ENCODE peak calls at places on chromosomes 6 and 20, in five cellular contexts. D is AG09309, T is kidney epithelial cell, B is cardiac fibroblast, V is progenitor cell of endocrine pancreas. C is an unnamed sample.

GRCh38 chr6:52553719-52554118 is 23.1 kb downstream of the TRAM2 start:
- DNase-seq in D (no peak), T (no peak), B (no peak), V (no peak), C (no peak)

GRCh38 chr6:44542401-44543116 is 155.1 kb downstream of the CDC5L start:
- DNase-seq in D (no peak), T (no peak), B (no peak), V (no peak), C (no peak)

GRCh38 chr6:4778086-4778485 is 1.9 kb downstream of the CDYL start:
- DNase-seq in D (no peak), T (no peak), B (no peak), V (no peak), C (no peak)

GRCh38 chr6:10426781-10427279 is 12.0 kb upstream of the TFAP2A start:
- DNase-seq in D (no peak), T (no peak), B (no peak), V (no peak), C (no peak)

GRCh38 chr6:168299541-168300511 is 19.8 kb downstream of the DACT2 start:
- DNase-seq in D (no peak), T (no peak), B (no peak), V (no peak), C (no peak)

GRCh38 chr20:3560578-3560977 is 89.8 kb downstream of the ATRN start:
- DNase-seq in D (no peak), T (no peak), B (no peak), V (no peak), C (no peak)

GRCh38 chr6:137872071-137872470 is 5.0 kb downstream of the TNFAIP3 start:
- DNase-seq in D (no peak), T (no peak), B (no peak), V (no peak), C (no peak)

GRCh38 chr20:25230177-25230831 is 17.6 kb upstream of the PYGB start:
- DNase-seq in D (no peak), T (no peak), B (no peak), V (no peak), C (no peak)

GRCh38 chr20:51801220-51801991 is 915 bp downstream of the SALL4 start:
- DNase-seq in D (no peak), T (no peak), B (no peak), V (peak), C (no peak)

GRCh38 chr6:158405933-158406332 is 93.7 kb downstream of the TULP4 start:
- DNase-seq in D (no peak), T (no peak), B (no peak), V (no peak), C (no peak)

GRCh38 chr6:109896333-109896732 is 81.8 kb upstream of the GPR6 start:
- DNase-seq in D (no peak), T (no peak), B (peak), V (no peak), C (no peak)

GRCh38 chr20:31494131-31494530 is 19.0 kb downstream of the REM1 start:
- DNase-seq in D (no peak), T (no peak), B (peak), V (no peak), C (no peak)

GRCh38 chr6:56756791-56757582 is 114.3 kb upstream of the DST start:
- DNase-seq in D (no peak), T (no peak), B (no peak), V (no peak), C (no peak)

GRCh38 chr6:75934643-75935472 is 137.6 kb downstream of the IMPG1 start:
- DNase-seq in D (peak), T (peak), B (peak), V (peak), C (no peak)

GRCh38 chr20:55561259-55561658 is 444.1 kb downstream of the CBLN4 start:
- DNase-seq in D (no peak), T (no peak), B (no peak), V (no peak), C (no peak)

GRCh38 chr6:33963351-33963750 is 159.5 kb upstream of the MLN start:
- DNase-seq in D (no peak), T (no peak), B (no peak), V (no peak), C (no peak)

GRCh38 chr6:84633771-84634170 is 130.6 kb downstream of the TBX18 start:
- DNase-seq in D (no peak), T (no peak), B (no peak), V (no peak), C (no peak)

GRCh38 chr20:53202781-53203180 is 230.6 kb downstream of the TSHZ2 start:
- DNase-seq in D (no peak), T (no peak), B (no peak), V (no peak), C (no peak)

GRCh38 chr20:4717816-4718215 is 3.9 kb upstream of the PRND start:
- DNase-seq in D (no peak), T (no peak), B (no peak), V (no peak), C (no peak)

GRCh38 chr6:105474234-105474633 is 71.4 kb upstream of the PREP start:
- DNase-seq in D (peak), T (no peak), B (no peak), V (no peak), C (no peak)

GRCh38 chr6:84026721-84027164 is 6.8 kb upstream of the MRAP2 start:
- DNase-seq in D (no peak), T (no peak), B (no peak), V (no peak), C (no peak)

GRCh38 chr6:43096451-43097097 is 20.5 kb downstream of the PTK7 start:
- DNase-seq in D (peak), T (peak), B (peak), V (peak), C (no peak)

GRCh38 chr20:22560817-22561216 is 23.6 kb downstream of the FOXA2 start:
- DNase-seq in D (no peak), T (no peak), B (no peak), V (no peak), C (no peak)

GRCh38 chr6:37783025-37783825 is 36.3 kb upstream of the ZFAND3 start:
- DNase-seq in D (no peak), T (no peak), B (peak), V (no peak), C (no peak)

GRCh38 chr6:42618686-42619085 is 54.9 kb downstream of the UBR2 start:
- DNase-seq in D (peak), T (no peak), B (peak), V (no peak), C (no peak)

GRCh38 chr20:46520540-46520939 is 7.2 kb upstream of the ZNF334 start:
- DNase-seq in D (no peak), T (no peak), B (no peak), V (no peak), C (no peak)

GRCh38 chr20:58018590-58018989 is 209.9 kb downstream of the ANKRD60 start:
- DNase-seq in D (no peak), T (no peak), B (no peak), V (no peak), C (no peak)

GRCh38 chr6:54910326-54910952 is 63.9 kb downstream of the FAM83B start:
- DNase-seq in D (no peak), T (no peak), B (peak), V (no peak), C (no peak)

GRCh38 chr6:56906752-56907151 is 48.2 kb upstream of the BEND6 start:
- DNase-seq in D (no peak), T (no peak), B (no peak), V (no peak), C (no peak)

GRCh38 chr6:140490086-140490485 is 1115.6 kb upstream of the CITED2 start:
- DNase-seq in D (no peak), T (no peak), B (no peak), V (no peak), C (no peak)

GRCh38 chr6:160692369-160692959 is 9.6 kb upstream of the PLG start:
- DNase-seq in D (no peak), T (no peak), B (no peak), V (no peak), C (no peak)
- TF ChIP-seq CTCF in D (no peak), T (no peak), B (no peak), V (no peak), C (no peak)

GRCh38 chr6:135909737-135910387 is 58.4 kb downstream of the PDE7B start:
- DNase-seq in D (no peak), T (no peak), B (peak), V (peak), C (no peak)
- TF ChIP-seq CTCF in D (peak), T (peak), B (peak), V (peak), C (no peak)

GRCh38 chr6:118284736-118285360 is 263.2 kb upstream of the PLN start:
- DNase-seq in D (no peak), T (no peak), B (peak), V (no peak), C (no peak)

GRCh38 chr6:118285791-118286190 is 262.3 kb upstream of the PLN start:
- DNase-seq in D (no peak), T (no peak), B (no peak), V (no peak), C (no peak)

GRCh38 chr6:118283759-118284158 is 264.3 kb upstream of the PLN start:
- DNase-seq in D (no peak), T (no peak), B (peak), V (peak), C (no peak)

DNA sequence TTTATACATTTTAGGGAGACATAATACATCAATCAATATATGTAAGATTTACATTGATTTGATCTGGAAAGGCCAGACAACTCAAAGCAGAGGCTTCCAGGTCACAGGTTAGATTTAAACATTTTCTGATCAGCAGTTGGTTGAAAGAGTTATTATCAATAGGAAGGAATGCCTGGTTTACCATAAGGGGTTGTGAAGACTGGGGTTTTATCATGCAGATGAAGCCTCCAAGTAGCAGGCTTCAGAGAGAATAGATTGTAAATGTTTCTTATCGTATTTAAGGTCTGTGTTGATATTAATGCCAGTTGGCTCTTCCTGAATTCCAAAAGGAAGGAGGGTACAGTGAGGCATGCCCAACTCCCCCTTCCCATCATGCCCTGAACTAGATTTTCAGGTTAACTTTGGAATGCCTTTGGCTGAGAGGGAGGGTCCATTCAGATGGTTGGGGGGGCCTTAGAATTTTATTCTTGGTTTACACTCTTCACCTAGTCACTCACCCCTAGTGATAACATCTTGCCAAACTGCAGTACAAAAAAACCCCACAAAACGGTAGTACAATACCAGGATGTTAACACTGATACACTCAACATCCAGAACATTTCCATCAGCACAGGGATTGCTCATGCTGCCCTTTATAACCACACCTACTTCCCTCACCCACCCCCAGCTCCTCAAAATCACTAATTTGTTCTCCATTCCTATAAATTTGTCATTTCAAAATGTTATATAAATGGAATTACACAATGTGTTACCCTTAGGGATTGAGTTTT is 259.6 kb upstream of the PLN start:
- DNase-seq in D (no peak), T (no peak), B (peak), V (no peak), C (no peak)
- TF ChIP-seq CTCF in D (peak), T (no peak), B (peak), V (no peak), C (no peak)

GRCh38 chr6:31870385-31870921 is 7.8 kb upstream of the NEU1 start:
- DNase-seq in D (no peak), T (no peak), B (no peak), V (no peak), C (no peak)
- TF ChIP-seq CTCF in D (no peak), T (no peak), B (no peak), V (no peak), C (no peak)

GRCh38 chr20:63546686-63547483 is 664 bp downstream of the SRMS start:
- DNase-seq in D (no peak), T (no peak), B (no peak), V (no peak), C (no peak)

GRCh38 chr20:63548992-63549391 is 1.4 kb upstream of the SRMS start:
- DNase-seq in D (no peak), T (no peak), B (no peak), V (no peak), C (no peak)

GRCh38 chr20:63546256-63546655 is 1.3 kb downstream of the SRMS start:
- DNase-seq in D (no peak), T (no peak), B (no peak), V (no peak), C (no peak)

GRCh38 chr20:63548542-63548941 is 993 bp upstream of the SRMS start:
- DNase-seq in D (no peak), T (no peak), B (no peak), V (no peak), C (no peak)

DNA sequence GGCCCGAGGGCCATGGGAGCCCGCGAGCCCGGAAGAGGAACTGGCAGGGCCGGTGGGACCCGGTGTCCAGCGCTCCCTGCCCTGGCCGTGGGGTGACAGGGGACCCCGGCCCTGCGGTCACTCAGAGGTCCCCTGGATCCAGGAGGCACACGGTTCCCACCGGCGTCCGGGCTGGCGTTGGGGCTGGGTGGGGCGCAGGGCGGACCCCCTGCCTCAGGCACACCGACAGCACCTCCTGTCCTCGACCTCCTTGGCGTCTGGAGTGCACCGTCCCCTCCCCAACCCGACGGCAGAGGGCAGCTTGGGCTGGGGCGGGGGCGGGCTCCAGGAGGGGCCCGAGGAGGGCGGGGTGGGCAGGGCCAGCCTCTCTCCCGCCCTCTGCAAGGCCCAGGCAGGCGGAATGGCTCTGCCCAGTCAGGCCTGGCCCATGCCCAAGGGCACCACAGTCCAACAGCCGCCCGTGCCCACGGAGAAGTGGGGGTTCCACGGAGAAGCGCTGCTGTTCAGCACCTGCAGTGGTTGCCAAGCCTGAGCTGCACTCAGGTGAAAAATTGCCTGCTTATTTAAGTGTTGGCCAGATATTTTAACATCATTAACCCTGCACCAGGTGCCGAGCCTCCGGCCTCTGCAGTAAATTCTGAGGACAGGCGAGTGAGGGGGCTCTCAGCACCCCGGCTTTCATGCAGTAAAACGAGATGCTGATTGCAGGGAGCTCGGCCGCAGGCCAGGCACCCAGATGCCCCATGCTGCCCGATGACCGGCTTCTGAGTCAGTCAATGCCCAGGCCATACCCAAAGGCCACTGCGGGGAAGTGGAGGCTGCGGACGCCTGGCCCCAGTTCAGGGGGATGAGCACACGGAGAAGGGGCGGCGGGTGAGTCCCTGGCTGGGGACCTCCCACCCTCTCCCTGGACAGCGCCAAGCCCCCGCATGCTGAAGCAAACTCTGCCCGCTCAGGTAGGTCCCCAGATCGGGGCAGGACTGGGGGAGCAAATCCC is at the start of gene SRMS:
- DNase-seq in D (no peak), T (no peak), B (no peak), V (no peak), C (no peak)
- TF ChIP-seq CTCF in D (no peak), T (no peak), B (no peak), V (no peak), C (no peak)

DNA sequence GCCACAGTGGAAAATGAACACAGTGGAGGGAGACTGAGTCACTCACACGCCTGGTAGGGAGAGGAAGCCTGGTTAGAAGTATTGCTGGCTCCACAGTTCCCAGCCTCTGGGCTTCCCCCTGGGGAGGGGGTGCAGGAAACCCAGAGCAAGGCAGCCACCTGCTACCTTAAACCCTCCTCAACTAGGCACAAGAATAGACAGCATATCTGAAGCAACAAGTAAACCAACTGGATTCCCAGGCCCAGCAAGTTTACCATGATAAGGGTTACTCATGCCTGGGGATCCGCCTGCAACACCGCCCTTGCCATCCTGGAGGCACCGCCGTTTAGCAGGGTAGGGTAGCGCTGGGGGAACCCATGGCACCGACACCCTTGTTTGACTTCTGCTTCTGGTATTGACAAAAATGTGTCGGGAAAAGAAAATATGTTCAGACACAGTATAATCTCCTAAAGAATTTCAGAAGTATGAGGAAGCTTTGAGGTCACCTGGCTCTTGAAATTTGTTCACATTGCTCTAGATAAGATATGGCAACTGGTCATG is 38.3 kb downstream of the SLC22A23 start:
- DNase-seq in D (no peak), T (no peak), B (no peak), V (no peak), C (no peak)
- TF ChIP-seq CTCF in D (no peak), T (no peak), B (no peak), V (no peak), C (no peak)

DNA sequence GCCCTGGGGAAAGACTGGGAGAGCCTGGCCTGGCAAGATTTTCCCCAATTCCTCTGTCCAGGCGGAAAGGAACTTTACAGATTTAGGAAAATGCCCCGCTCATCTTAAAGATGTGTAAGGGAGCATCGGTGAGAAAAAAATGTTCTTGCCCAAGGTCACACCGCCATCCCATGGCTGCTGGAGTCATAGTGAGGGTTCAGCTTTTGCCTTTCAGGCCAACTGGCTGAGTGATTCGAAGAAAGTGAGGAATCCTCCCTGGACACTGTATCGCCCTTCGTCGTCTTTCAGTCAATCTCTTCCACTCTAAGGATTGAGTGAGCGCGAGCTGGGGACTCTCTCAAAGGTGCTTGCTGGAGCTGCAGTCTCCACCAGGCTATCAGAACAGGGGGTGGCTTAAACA is 1.4 kb downstream of the WFDC2 start:
- DNase-seq in D (no peak), T (no peak), B (peak), V (no peak), C (no peak)
- TF ChIP-seq CTCF in D (no peak), T (no peak), B (no peak), V (peak), C (no peak)

DNA sequence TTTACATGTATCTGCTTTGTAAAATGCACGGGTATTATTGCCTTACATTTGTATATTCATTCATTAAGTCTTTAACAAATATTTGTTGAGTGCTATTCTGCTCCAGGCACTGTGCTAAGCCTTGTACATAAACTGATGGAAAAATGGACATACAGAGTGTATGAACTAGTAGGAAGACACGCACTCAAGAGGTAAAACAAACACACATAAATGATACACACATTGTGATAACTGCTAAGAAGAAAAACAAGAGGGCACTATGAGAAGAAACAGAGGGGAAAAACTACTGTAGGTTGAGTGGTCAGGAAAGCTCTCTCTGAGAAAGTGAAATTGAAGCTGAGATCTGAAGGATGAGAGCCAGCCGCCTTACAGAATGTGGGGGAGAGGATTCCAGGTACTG is 117.4 kb downstream of the EYA4 start:
- DNase-seq in D (no peak), T (no peak), B (no peak), V (no peak), C (no peak)
- TF ChIP-seq CTCF in D (no peak), T (no peak), B (no peak), V (no peak), C (no peak)

DNA sequence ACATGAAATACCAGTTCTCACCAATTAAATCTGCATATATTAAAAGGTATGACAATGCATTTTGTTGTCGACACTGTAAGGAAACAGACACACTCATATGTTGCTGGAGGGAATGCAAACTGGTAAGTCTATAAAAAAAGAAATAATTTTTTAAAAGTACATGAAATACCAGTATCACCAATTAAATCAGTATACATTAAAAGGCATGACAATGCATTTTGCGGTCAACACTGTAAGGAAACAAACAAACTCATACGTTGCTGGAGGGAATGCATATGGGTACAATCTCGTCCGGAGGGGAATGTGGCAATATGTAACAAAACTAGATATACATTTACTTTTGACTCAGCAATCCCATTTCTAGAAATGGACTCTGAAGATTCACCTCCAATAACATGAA is 6.5 kb downstream of the ZNF322 start:
- DNase-seq in D (no peak), T (no peak), B (no peak), V (no peak), C (no peak)
- TF ChIP-seq CTCF in D (no peak), T (no peak), B (no peak), V (no peak), C (no peak)

C was measured in activated B cell treated with CpG ODN at 0.5 μM for 24 hours.